ENCODE peak calls at places on chromosome 19, in nine cellular contexts. U is CD8-positive, alpha-beta memory T cell; A is left lung; N is cardiac muscle cell; J is DMS153; E is B cell; M is NCI-H187; Y is heart right ventricle; I is anterior cingulate cortex. Z is an unnamed sample.

GRCh38 chr19:11273288-11273687 is 11.0 kb upstream of the DOCK6 start:
- DNase-seq in M (no peak), Y (no peak), A (no peak), E (no peak), N (no peak), I (no peak), U (no peak), J (no peak), Z (no peak)

GRCh38 chr19:2476451-2477140 is 669 bp downstream of the GADD45B start:
- DNase-seq in M (no peak), E (peak; percentile 64), Y (peak; percentile 54), I (peak; percentile 53), U (peak; percentile 62), J (no peak), A (peak; percentile 88), N (peak; percentile 66), Z (peak; percentile 89)

GRCh38 chr19:30733826-30734550 is 361.8 kb downstream of the ZNF536 start:
- DNase-seq in U (no peak), E (no peak), N (no peak), Y (no peak), I (peak; percentile 42), J (no peak), M (no peak), A (no peak), Z (no peak)

GRCh38 chr19:44747739-44748425 is 626 bp upstream of the BCL3 start:
- DNase-seq in I (no peak), E (peak; percentile 49), N (peak; percentile 81), Y (peak; percentile 69), A (peak; percentile 90), U (no peak), M (no peak), J (no peak), Z (peak; percentile 90)

GRCh38 chr19:55345818-55346724 is 6.4 kb downstream of the KMT5C start:
- DNase-seq in E (no peak), I (no peak), Y (no peak), A (no peak), N (peak; percentile 33), U (no peak), M (no peak), J (no peak), Z (peak; percentile 86)

GRCh38 chr19:2087621-2088100 is 8.5 kb downstream of the MOB3A start:
- DNase-seq in U (peak; percentile 58), M (no peak), Y (no peak), J (no peak), A (no peak), E (peak; percentile 68), I (no peak), N (no peak), Z (no peak)

GRCh38 chr19:13127051-13127450 is 9.0 kb downstream of the NACC1 start:
- DNase-seq in I (no peak), E (no peak), Y (no peak), A (no peak), M (no peak), J (no peak), N (no peak), U (no peak), Z (no peak)

GRCh38 chr19:16351133-16351809 is 26.6 kb downstream of the KLF2 start:
- DNase-seq in I (no peak), U (no peak), Y (no peak), N (no peak), M (no peak), A (no peak), E (no peak), J (no peak), Z (no peak)

GRCh38 chr19:7078007-7078406 is 8.5 kb downstream of the ZNF557 start:
- DNase-seq in N (no peak), E (no peak), Y (no peak), I (no peak), U (no peak), A (no peak), M (no peak), J (no peak), Z (no peak)

GRCh38 chr19:5292843-5293606 is 47.6 kb downstream of the PTPRS start:
- DNase-seq in N (peak; percentile 74), Y (peak; percentile 50), M (no peak), I (peak; percentile 72), A (peak; percentile 81), E (peak; percentile 94), U (peak; percentile 20), J (peak; percentile 20), Z (peak; percentile 90)

GRCh38 chr19:41853768-41854167 is 6.3 kb upstream of the RPS19 start:
- DNase-seq in I (no peak), E (no peak), U (no peak), Y (no peak), A (no peak), M (no peak), N (no peak), J (no peak), Z (peak; percentile 2)

GRCh38 chr19:35350591-35350990 is 2.9 kb downstream of the FFAR1 start:
- DNase-seq in M (no peak), I (no peak), N (no peak), J (no peak), Y (no peak), E (peak; percentile 39), A (peak; percentile 56), U (no peak), Z (peak; percentile 58)

GRCh38 chr19:45973564-45974338 is at the start of gene NOVA2:
- DNase-seq in A (peak; percentile 80), M (peak; percentile 36), J (no peak), I (peak; percentile 90), U (no peak), Y (peak; percentile 84), N (peak; percentile 78), E (peak; percentile 57), Z (peak; percentile 87)

GRCh38 chr19:45769821-45770191 is 754 bp upstream of the SIX5 start:
- DNase-seq in U (peak; percentile 81), M (peak; percentile 61), J (no peak), Y (peak; percentile 45), I (no peak), E (peak; percentile 77), N (no peak), A (peak; percentile 75), Z (peak; percentile 77)

GRCh38 chr19:17555480-17555928 is at the start of gene COLGALT1:
- DNase-seq in M (peak; percentile 52), N (peak; percentile 98), U (peak; percentile 94), E (peak; percentile 98), A (peak; percentile 100), J (peak; percentile 94), Y (peak; percentile 99), I (peak; percentile 95), Z (peak; percentile 99)

GRCh38 chr19:34574704-34575103 is 93.1 kb downstream of the WTIP start:
- DNase-seq in N (no peak), Y (no peak), E (no peak), J (no peak), I (no peak), A (no peak), M (no peak), U (no peak), Z (no peak)

GRCh38 chr19:29478578-29479565 is 46.9 kb upstream of the VSTM2B start:
- DNase-seq in I (no peak), Y (no peak), E (no peak), A (peak; percentile 71), N (no peak), M (peak; percentile 30), U (no peak), J (no peak), Z (peak; percentile 64)

GRCh38 chr19:11821474-11821873 is 7.4 kb downstream of the ZNF440 start:
- DNase-seq in Y (no peak), E (no peak), J (no peak), I (no peak), A (no peak), U (no peak), M (no peak), N (peak; percentile 54), Z (no peak)

GRCh38 chr19:54231077-54231931 is 8.5 kb upstream of the LILRB3 start:
- DNase-seq in E (peak; percentile 71), I (peak; percentile 79), A (peak; percentile 96), U (peak; percentile 59), Y (peak; percentile 87), J (peak; percentile 82), M (peak; percentile 85), N (peak; percentile 89), Z (peak; percentile 90)

GRCh38 chr19:56119585-56119978 is 1.5 kb downstream of the ZNF787 start:
- DNase-seq in A (peak; percentile 85), I (no peak), M (no peak), U (no peak), Y (no peak), E (no peak), N (no peak), J (no peak), Z (no peak)